ENCODE peak calls at places on chromosomes 4 and X, in five cellular contexts. R, K, V, X and L are unnamed samples.

GRCh38 chrX:74514384-74514783 is 93.1 kb downstream of the SLC16A2 start:
- DNase-seq in R (no peak), K (no peak), V (no peak), X (no peak), L (no peak)

GRCh38 chr4:55038176-55038890 is 87.1 kb downstream of the KDR start:
- DNase-seq in R (no peak), K (no peak), V (peak; percentile 64), X (peak; percentile 51), L (peak; percentile 66)

GRCh38 chr4:177105526-177105925 is 204.1 kb upstream of the NEIL3 start:
- DNase-seq in R (no peak), K (no peak), V (no peak), X (no peak), L (no peak)

GRCh38 chrX:119398974-119399771 is at the start of gene SLC25A43:
- DNase-seq in R (peak; percentile 58), K (peak; percentile 67), V (no peak), X (peak; percentile 18), L (no peak)

GRCh38 chr4:189202182-189202868 is 738.3 kb upstream of the FRG1 start:
- DNase-seq in R (peak; percentile 83), K (peak; percentile 36), V (peak; percentile 72), X (peak; percentile 43), L (peak; percentile 25)

GRCh38 chrX:17736478-17736855 is 826 bp upstream of the SCML1 start:
- DNase-seq in R (no peak), K (no peak), V (peak; percentile 1), X (no peak), L (peak; percentile 12)

GRCh38 chr4:94758700-94759399 is 1.1 kb downstream of the BMPR1B start:
- DNase-seq in R (no peak), K (no peak), V (peak; percentile 26), X (no peak), L (peak; percentile 43)

GRCh38 chrX:17632942-17633341 is 104.4 kb upstream of the SCML1 start:
- DNase-seq in R (no peak), K (no peak), V (peak; percentile 56), X (no peak), L (peak; percentile 73)

GRCh38 chr4:40160258-40160657 is 36.6 kb upstream of the RHOH start:
- DNase-seq in R (no peak), K (no peak), V (no peak), X (no peak), L (no peak)

GRCh38 chr4:91909963-91910362 is 393.8 kb upstream of the GRID2 start:
- DNase-seq in R (no peak), K (no peak), V (no peak), X (no peak), L (no peak)

GRCh38 chr4:7475207-7475606 is 40.5 kb upstream of the PSAPL1 start:
- DNase-seq in R (no peak), K (no peak), V (no peak), X (no peak), L (no peak)

GRCh38 chrX:18360867-18361266 is 6.4 kb upstream of the SCML2 start:
- DNase-seq in R (no peak), K (no peak), V (peak; percentile 6), X (no peak), L (no peak)

GRCh38 chr4:10879411-10880110 is 195.0 kb upstream of the CLNK start:
- DNase-seq in R (no peak), K (no peak), V (peak; percentile 63), X (no peak), L (peak; percentile 50)

GRCh38 chrX:25344191-25344936 is 328.6 kb upstream of the ARX start:
- DNase-seq in R (no peak), K (no peak), V (peak; percentile 53), X (no peak), L (no peak)

GRCh38 chr4:139511320-139511719 is 44.7 kb downstream of the SETD7 start:
- DNase-seq in R (no peak), K (no peak), V (peak; percentile 15), X (no peak), L (no peak)

GRCh38 chr4:77601614-77602187 is 3.9 kb upstream of the CXCL13 start:
- DNase-seq in R (no peak), K (no peak), V (peak; percentile 74), X (no peak), L (peak; percentile 84)

GRCh38 chr4:122733805-122734155 is 1.3 kb downstream of the BBS12 start:
- DNase-seq in R (no peak), K (no peak), V (no peak), X (no peak), L (no peak)
- H3K4me3 ChIP-seq in R (no peak overlapping the region), K (peak overlapping the region; percentile 53), V (peak overlapping the region; percentile 94), X (no peak overlapping the region), L (no peak overlapping the region)

GRCh38 chr4:121272526-121272925 is 108.3 kb downstream of the QRFPR start:
- DNase-seq in R (no peak), K (no peak), V (peak; percentile 93), X (no peak), L (peak; percentile 95)

GRCh38 chr4:121273191-121273590 is 107.6 kb downstream of the QRFPR start:
- DNase-seq in R (no peak), K (no peak), V (no peak), X (no peak), L (peak; percentile 12)

GRCh38 chr4:121269001-121269400 is 104.9 kb upstream of the TNIP3 start:
- DNase-seq in R (no peak), K (no peak), V (no peak), X (no peak), L (no peak)

GRCh38 chr4:121266982-121267381 is 102.9 kb upstream of the TNIP3 start:
- DNase-seq in R (no peak), K (no peak), V (peak; percentile 39), X (no peak), L (no peak)

GRCh38 chr4:121270384-121270783 is 106.3 kb upstream of the TNIP3 start:
- DNase-seq in R (no peak), K (no peak), V (peak; percentile 74), X (no peak), L (peak; percentile 79)
- H3K4me3 ChIP-seq in R (no peak overlapping the region), K (no peak overlapping the region), V (no peak overlapping the region), X (no peak overlapping the region), L (no peak overlapping the region)

GRCh38 chr4:25915359-25915716 is 1.3 kb downstream of the SMIM20 start:
- DNase-seq in R (no peak), K (no peak), V (no peak), X (peak; percentile 54), L (no peak)
- H3K4me3 ChIP-seq in R (peak overlapping the region; percentile 93), K (no peak overlapping the region), V (no peak overlapping the region), X (peak overlapping the region; percentile 75), L (no peak overlapping the region)

DNA sequence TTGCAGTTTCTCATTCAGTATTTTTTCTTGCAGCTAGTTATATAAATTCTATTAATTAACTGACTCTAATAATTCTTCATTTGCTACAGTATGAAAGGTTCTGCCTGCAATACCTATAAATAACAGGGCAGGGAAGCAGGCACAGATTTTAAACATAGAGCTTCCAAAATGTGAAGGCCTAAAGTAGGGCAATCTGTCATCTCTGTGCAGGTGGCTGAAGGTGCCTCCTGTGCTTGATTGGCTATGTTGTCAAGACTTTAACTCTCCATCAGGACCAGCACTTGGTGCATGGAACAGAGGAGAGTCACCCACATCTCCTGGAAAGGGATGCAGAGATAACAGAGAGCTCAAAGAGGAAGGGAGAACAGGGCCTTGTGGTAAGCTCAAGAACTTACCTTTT is 75.2 kb upstream of the TSPAN5 start:
- DNase-seq in R (no peak), K (no peak), V (no peak), X (no peak), L (no peak)
- H3K4me3 ChIP-seq in R (no peak overlapping the region), K (no peak overlapping the region), V (no peak overlapping the region), X (no peak overlapping the region), L (no peak overlapping the region)

GRCh38 chr4:169660929-169661328 is 40.6 kb downstream of the CLCN3 start:
- DNase-seq in R (no peak), K (no peak), V (no peak), X (no peak), L (no peak)
- H3K4me3 ChIP-seq in R (peak overlapping the region; percentile 70), K (peak overlapping the region; percentile 53), V (peak overlapping the region; percentile 52), X (peak overlapping the region; percentile 50), L (peak overlapping the region; percentile 41)

GRCh38 chr4:145486603-145487002 is 5.0 kb downstream of the SMAD1 start:
- DNase-seq in R (no peak), K (no peak), V (no peak), X (no peak), L (no peak)
- H3K4me3 ChIP-seq in R (no peak overlapping the region), K (no peak overlapping the region), V (no peak overlapping the region), X (no peak overlapping the region), L (no peak overlapping the region)

DNA sequence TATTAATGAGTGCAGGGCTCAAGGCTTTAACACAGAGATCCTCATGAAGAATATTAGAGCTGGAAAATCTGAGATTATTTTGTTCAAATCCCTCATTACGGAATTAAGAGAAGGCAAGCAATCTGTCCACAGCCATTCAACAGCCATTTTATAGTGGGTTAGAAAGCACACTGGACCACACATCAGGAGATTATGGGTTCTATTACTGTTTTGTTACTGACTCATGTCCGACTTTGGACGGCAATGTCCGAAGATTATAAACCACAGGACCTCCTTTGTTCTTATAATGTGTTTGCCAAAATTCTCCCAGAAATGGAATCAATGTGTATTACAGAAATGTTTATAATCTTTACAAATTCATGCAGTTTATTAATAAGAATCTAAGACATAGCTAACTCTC is 8.1 kb downstream of the LAMTOR3 start:
- DNase-seq in R (no peak), K (no peak), V (no peak), X (no peak), L (no peak)
- H3K4me3 ChIP-seq in R (no peak overlapping the region), K (no peak overlapping the region), V (no peak overlapping the region), X (no peak overlapping the region), L (no peak overlapping the region)

GRCh38 chr4:157222764-157223145 is 2.2 kb downstream of the GRIA2 start:
- DNase-seq in R (no peak), K (no peak), V (no peak), X (no peak), L (no peak)
- H3K4me3 ChIP-seq in R (peak overlapping the region; percentile 53), K (peak overlapping the region; percentile 33), V (peak overlapping the region; percentile 26), X (no peak overlapping the region), L (peak overlapping the region; percentile 8)